ENCODE peak calls at places on chromosomes 5 and 9, in ten cellular contexts. One of them, this sample, is unnamed.

GRCh38 chr9:115930472-115930871 is 223.1 kb upstream of the PAPPA start:
- DNase-seq in lower leg skin: no peak
- DNase-seq in body of pancreas: no peak
- DNase-seq in brain microvascular endothelial cell: no peak
- DNase-seq in Calu3: no peak
- DNase-seq in foreskin fibroblast: no peak
- DNase-seq in bronchial epithelial cell: peak; percentile 20
- DNase-seq in GM06990: no peak
- DNase-seq in psoas muscle: no peak
- DNase-seq in neural crest cell: no peak
- DNase-seq in this sample: no peak

GRCh38 chr5:1514027-1514818 is 9.5 kb downstream of the LPCAT1 start:
- DNase-seq in bronchial epithelial cell: no peak
- DNase-seq in brain microvascular endothelial cell: no peak
- DNase-seq in Calu3: no peak
- DNase-seq in body of pancreas: peak; percentile 5
- DNase-seq in GM06990: peak; percentile 5
- DNase-seq in psoas muscle: peak; percentile 8
- DNase-seq in foreskin fibroblast: no peak
- DNase-seq in lower leg skin: peak; percentile 79
- DNase-seq in neural crest cell: no peak
- DNase-seq in this sample: no peak

GRCh38 chr9:123460091-123460490 is 104.1 kb downstream of the CRB2 start:
- DNase-seq in brain microvascular endothelial cell: no peak
- DNase-seq in lower leg skin: no peak
- DNase-seq in body of pancreas: no peak
- DNase-seq in psoas muscle: no peak
- DNase-seq in foreskin fibroblast: no peak
- DNase-seq in GM06990: no peak
- DNase-seq in neural crest cell: no peak
- DNase-seq in bronchial epithelial cell: peak; percentile 4
- DNase-seq in Calu3: no peak
- DNase-seq in this sample: no peak

GRCh38 chr9:27460225-27461023 is 63.7 kb upstream of the IFNK start:
- DNase-seq in psoas muscle: no peak
- DNase-seq in GM06990: peak; percentile 36
- DNase-seq in bronchial epithelial cell: peak; percentile 73
- DNase-seq in Calu3: no peak
- DNase-seq in brain microvascular endothelial cell: peak; percentile 56
- DNase-seq in neural crest cell: no peak
- DNase-seq in lower leg skin: no peak
- DNase-seq in body of pancreas: no peak
- DNase-seq in foreskin fibroblast: no peak
- DNase-seq in this sample: peak; percentile 70

GRCh38 chr5:39020465-39020864 is 53.7 kb downstream of the RICTOR start:
- DNase-seq in GM06990: no peak
- DNase-seq in psoas muscle: no peak
- DNase-seq in neural crest cell: no peak
- DNase-seq in body of pancreas: no peak
- DNase-seq in Calu3: no peak
- DNase-seq in lower leg skin: no peak
- DNase-seq in foreskin fibroblast: no peak
- DNase-seq in bronchial epithelial cell: no peak
- DNase-seq in brain microvascular endothelial cell: no peak
- DNase-seq in this sample: peak; percentile 35

GRCh38 chr9:95188459-95188858 is 129.1 kb downstream of the FANCC start:
- DNase-seq in Calu3: no peak
- DNase-seq in neural crest cell: no peak
- DNase-seq in body of pancreas: no peak
- DNase-seq in bronchial epithelial cell: no peak
- DNase-seq in foreskin fibroblast: no peak
- DNase-seq in psoas muscle: no peak
- DNase-seq in lower leg skin: no peak
- DNase-seq in brain microvascular endothelial cell: peak; percentile 53
- DNase-seq in GM06990: no peak
- DNase-seq in this sample: no peak

GRCh38 chr5:111225926-111226325 is 1.7 kb downstream of the CAMK4 start:
- DNase-seq in foreskin fibroblast: no peak
- DNase-seq in lower leg skin: no peak
- DNase-seq in psoas muscle: no peak
- DNase-seq in bronchial epithelial cell: no peak
- DNase-seq in neural crest cell: no peak
- DNase-seq in brain microvascular endothelial cell: no peak
- DNase-seq in GM06990: no peak
- DNase-seq in Calu3: no peak
- DNase-seq in body of pancreas: no peak
- DNase-seq in this sample: no peak

GRCh38 chr5:150585781-150586461 is 54.5 kb upstream of the SYNPO start:
- DNase-seq in Calu3: no peak
- DNase-seq in foreskin fibroblast: no peak
- DNase-seq in psoas muscle: no peak
- DNase-seq in neural crest cell: no peak
- DNase-seq in GM06990: no peak
- DNase-seq in bronchial epithelial cell: no peak
- DNase-seq in brain microvascular endothelial cell: no peak
- DNase-seq in lower leg skin: no peak
- DNase-seq in body of pancreas: peak; percentile 85
- DNase-seq in this sample: no peak

GRCh38 chr9:2657427-2657826 is 35.8 kb downstream of the VLDLR start:
- DNase-seq in psoas muscle: no peak
- DNase-seq in neural crest cell: no peak
- DNase-seq in body of pancreas: no peak
- DNase-seq in brain microvascular endothelial cell: no peak
- DNase-seq in bronchial epithelial cell: no peak
- DNase-seq in GM06990: peak; percentile 7
- DNase-seq in foreskin fibroblast: no peak
- DNase-seq in lower leg skin: no peak
- DNase-seq in Calu3: no peak
- DNase-seq in this sample: no peak

GRCh38 chr5:125526940-125527339 is 780.5 kb upstream of the ZNF608 start:
- DNase-seq in lower leg skin: no peak
- DNase-seq in foreskin fibroblast: no peak
- DNase-seq in GM06990: no peak
- DNase-seq in body of pancreas: no peak
- DNase-seq in neural crest cell: no peak
- DNase-seq in Calu3: no peak
- DNase-seq in psoas muscle: no peak
- DNase-seq in brain microvascular endothelial cell: no peak
- DNase-seq in bronchial epithelial cell: peak; percentile 28
- DNase-seq in this sample: no peak

GRCh38 chr5:129135633-129136032 is 41.1 kb downstream of the ISOC1 start:
- DNase-seq in bronchial epithelial cell: peak; percentile 23
- DNase-seq in Calu3: peak; percentile 15
- DNase-seq in body of pancreas: no peak
- DNase-seq in lower leg skin: no peak
- DNase-seq in foreskin fibroblast: no peak
- DNase-seq in GM06990: no peak
- DNase-seq in psoas muscle: no peak
- DNase-seq in neural crest cell: no peak
- DNase-seq in brain microvascular endothelial cell: no peak
- DNase-seq in this sample: peak; percentile 30
- TF ChIP-seq CTCF in bronchial epithelial cell: no peak
- TF ChIP-seq CTCF in Calu3: no peak
- TF ChIP-seq CTCF in body of pancreas: no peak
- TF ChIP-seq CTCF in lower leg skin: no peak
- TF ChIP-seq CTCF in foreskin fibroblast: no peak
- TF ChIP-seq CTCF in GM06990: peak; percentile 20
- TF ChIP-seq CTCF in psoas muscle: no peak
- TF ChIP-seq CTCF in neural crest cell: no peak
- TF ChIP-seq CTCF in brain microvascular endothelial cell: no peak
- TF ChIP-seq CTCF in this sample: no peak

DNA sequence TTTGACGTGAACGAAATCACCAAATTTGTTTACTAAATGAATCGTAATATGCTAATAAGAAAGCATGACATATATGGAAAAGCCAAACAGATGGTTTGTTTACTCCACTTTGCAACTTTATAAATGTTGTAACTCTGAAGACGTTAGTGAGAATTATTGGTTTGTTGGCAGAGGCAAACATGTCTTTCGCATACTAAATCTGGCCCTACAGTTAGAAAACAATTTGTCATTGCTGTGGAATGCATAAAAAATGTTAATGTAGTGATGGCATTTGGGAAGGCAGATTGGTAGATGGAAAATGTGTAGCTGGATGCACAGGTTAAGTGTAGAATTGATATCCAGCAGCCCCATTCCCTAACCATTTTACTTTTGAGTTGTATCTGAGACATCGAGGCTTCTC is 444.9 kb downstream of the BNC2 start:
- DNase-seq in bronchial epithelial cell: peak; percentile 66
- DNase-seq in brain microvascular endothelial cell: peak; percentile 43
- DNase-seq in foreskin fibroblast: peak; percentile 56
- DNase-seq in lower leg skin: no peak
- DNase-seq in psoas muscle: no peak
- DNase-seq in Calu3: no peak
- DNase-seq in body of pancreas: no peak
- DNase-seq in neural crest cell: no peak
- DNase-seq in GM06990: no peak
- DNase-seq in this sample: peak; percentile 44
- TF ChIP-seq CTCF in bronchial epithelial cell: no peak
- TF ChIP-seq CTCF in brain microvascular endothelial cell: no peak
- TF ChIP-seq CTCF in foreskin fibroblast: no peak
- TF ChIP-seq CTCF in lower leg skin: no peak
- TF ChIP-seq CTCF in psoas muscle: no peak
- TF ChIP-seq CTCF in Calu3: no peak
- TF ChIP-seq CTCF in body of pancreas: no peak
- TF ChIP-seq CTCF in neural crest cell: no peak
- TF ChIP-seq CTCF in GM06990: no peak
- TF ChIP-seq CTCF in this sample: no peak

DNA sequence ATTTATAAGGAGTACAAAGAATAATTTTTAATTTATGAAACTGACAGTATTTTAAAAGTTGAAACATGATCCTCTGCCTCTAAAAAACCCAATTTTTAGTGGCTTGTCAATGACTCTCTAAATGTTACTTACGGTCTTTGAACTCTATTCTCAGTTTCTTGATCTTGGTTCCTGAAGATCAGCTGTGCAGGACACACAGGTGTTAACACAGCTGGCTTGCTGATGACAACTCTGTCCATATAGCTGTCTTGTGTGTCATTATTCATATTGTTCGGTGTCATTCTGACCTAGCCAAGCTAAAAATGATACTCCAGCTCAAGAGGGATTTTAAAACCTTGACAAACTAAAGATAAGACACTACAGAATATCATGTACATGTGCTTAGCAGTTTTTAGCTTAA is 314.5 kb downstream of the CCDC171 start:
- DNase-seq in GM06990: no peak
- DNase-seq in bronchial epithelial cell: no peak
- DNase-seq in foreskin fibroblast: no peak
- DNase-seq in Calu3: no peak
- DNase-seq in lower leg skin: no peak
- DNase-seq in neural crest cell: no peak
- DNase-seq in body of pancreas: no peak
- DNase-seq in brain microvascular endothelial cell: no peak
- DNase-seq in psoas muscle: no peak
- DNase-seq in this sample: no peak
- TF ChIP-seq CTCF in GM06990: no peak
- TF ChIP-seq CTCF in bronchial epithelial cell: no peak
- TF ChIP-seq CTCF in foreskin fibroblast: no peak
- TF ChIP-seq CTCF in Calu3: no peak
- TF ChIP-seq CTCF in lower leg skin: no peak
- TF ChIP-seq CTCF in neural crest cell: no peak
- TF ChIP-seq CTCF in body of pancreas: no peak
- TF ChIP-seq CTCF in brain microvascular endothelial cell: no peak
- TF ChIP-seq CTCF in psoas muscle: no peak
- TF ChIP-seq CTCF in this sample: no peak

GRCh38 chr5:122896598-122897282 is 51.3 kb downstream of the SNX24 start:
- DNase-seq in brain microvascular endothelial cell: peak; percentile 18
- DNase-seq in bronchial epithelial cell: peak; percentile 25
- DNase-seq in GM06990: no peak
- DNase-seq in body of pancreas: no peak
- DNase-seq in Calu3: no peak
- DNase-seq in lower leg skin: no peak
- DNase-seq in psoas muscle: no peak
- DNase-seq in foreskin fibroblast: no peak
- DNase-seq in neural crest cell: no peak
- DNase-seq in this sample: peak; percentile 54
- TF ChIP-seq CTCF in brain microvascular endothelial cell: peak; percentile 59
- TF ChIP-seq CTCF in bronchial epithelial cell: peak; percentile 26
- TF ChIP-seq CTCF in GM06990: peak; percentile 52
- TF ChIP-seq CTCF in body of pancreas: peak; percentile 57
- TF ChIP-seq CTCF in Calu3: peak; percentile 46
- TF ChIP-seq CTCF in lower leg skin: no peak
- TF ChIP-seq CTCF in psoas muscle: peak; percentile 60
- TF ChIP-seq CTCF in foreskin fibroblast: peak; percentile 55
- TF ChIP-seq CTCF in neural crest cell: peak; percentile 72
- TF ChIP-seq CTCF in this sample: peak; percentile 71

GRCh38 chr5:135186662-135187522 is 152.9 kb upstream of the PITX1 start:
- DNase-seq in bronchial epithelial cell: peak; percentile 60
- DNase-seq in brain microvascular endothelial cell: no peak
- DNase-seq in GM06990: no peak
- DNase-seq in foreskin fibroblast: no peak
- DNase-seq in neural crest cell: no peak
- DNase-seq in Calu3: peak; percentile 62
- DNase-seq in lower leg skin: no peak
- DNase-seq in body of pancreas: no peak
- DNase-seq in psoas muscle: no peak
- DNase-seq in this sample: peak; percentile 43
- TF ChIP-seq CTCF in bronchial epithelial cell: peak; percentile 43
- TF ChIP-seq CTCF in brain microvascular endothelial cell: peak; percentile 6
- TF ChIP-seq CTCF in GM06990: no peak
- TF ChIP-seq CTCF in foreskin fibroblast: no peak
- TF ChIP-seq CTCF in neural crest cell: no peak
- TF ChIP-seq CTCF in Calu3: peak; percentile 14
- TF ChIP-seq CTCF in lower leg skin: no peak
- TF ChIP-seq CTCF in body of pancreas: no peak
- TF ChIP-seq CTCF in psoas muscle: no peak
- TF ChIP-seq CTCF in this sample: peak; percentile 32

GRCh38 chr5:137022725-137023124 is 476.4 kb downstream of the SPOCK1 start:
- DNase-seq in neural crest cell: no peak
- DNase-seq in psoas muscle: no peak
- DNase-seq in brain microvascular endothelial cell: no peak
- DNase-seq in bronchial epithelial cell: no peak
- DNase-seq in GM06990: no peak
- DNase-seq in body of pancreas: no peak
- DNase-seq in foreskin fibroblast: no peak
- DNase-seq in lower leg skin: no peak
- DNase-seq in Calu3: no peak
- DNase-seq in this sample: no peak
- TF ChIP-seq CTCF in neural crest cell: no peak
- TF ChIP-seq CTCF in psoas muscle: no peak
- TF ChIP-seq CTCF in brain microvascular endothelial cell: no peak
- TF ChIP-seq CTCF in bronchial epithelial cell: no peak
- TF ChIP-seq CTCF in GM06990: no peak
- TF ChIP-seq CTCF in body of pancreas: no peak
- TF ChIP-seq CTCF in foreskin fibroblast: no peak
- TF ChIP-seq CTCF in lower leg skin: no peak
- TF ChIP-seq CTCF in Calu3: no peak
- TF ChIP-seq CTCF in this sample: no peak

This sample was measured in MCF 10A.